ENCODE peak calls at places on chromosomes 4 and X, in five cellular contexts. X, L, S, R and Z are unnamed samples.
A peak's percentile ranks its signal among the peaks of the same experiment; 100 is the strongest.

GRCh38 chr4:173111031-173111430 is 57.6 kb upstream of the GALNT7 start:
- DNase-seq in L (no peak), R (no peak), S (no peak), X (no peak), Z (no peak)

GRCh38 chr4:45147866-45148265 is 421.5 kb upstream of the GNPDA2 start:
- DNase-seq in R (no peak), S (no peak), L (no peak), X (no peak), Z (no peak)

GRCh38 chrX:125436855-125437254 is 117.2 kb downstream of the TEX13C start:
- DNase-seq in L (no peak), R (no peak), X (no peak), S (no peak), Z (no peak)

GRCh38 chr4:173171098-173171497 is 2.5 kb downstream of the GALNT7 start:
- DNase-seq in X (no peak), R (no peak), L (no peak), S (no peak), Z (no peak)

GRCh38 chr4:123672987-123673386 is 276.4 kb downstream of the SPRY1 start:
- DNase-seq in L (no peak), X (no peak), S (no peak), R (no peak), Z (no peak)

GRCh38 chrX:2608638-2609430 is 82.3 kb upstream of the CD99 start:
- DNase-seq in X (peak; percentile 93), L (peak; percentile 89), S (peak; percentile 91), R (peak; percentile 91), Z (no peak)

GRCh38 chrX:22300130-22300529 is 27.4 kb downstream of the CBLL2 start:
- DNase-seq in X (no peak), L (no peak), R (no peak), S (peak; percentile 65), Z (no peak)

GRCh38 chr4:124631760-124632159 is 80.8 kb downstream of the ANKRD50 start:
- DNase-seq in L (peak; percentile 57), S (no peak), X (peak; percentile 8), R (peak; percentile 77), Z (no peak)

GRCh38 chrX:140817943-140818342 is 108.4 kb downstream of the LINC00632 start:
- DNase-seq in R (no peak), X (no peak), S (no peak), L (no peak), Z (no peak)

GRCh38 chrX:140821280-140821679 is 111.7 kb downstream of the LINC00632 start:
- DNase-seq in R (no peak), L (no peak), X (no peak), S (no peak), Z (no peak)

DNA sequence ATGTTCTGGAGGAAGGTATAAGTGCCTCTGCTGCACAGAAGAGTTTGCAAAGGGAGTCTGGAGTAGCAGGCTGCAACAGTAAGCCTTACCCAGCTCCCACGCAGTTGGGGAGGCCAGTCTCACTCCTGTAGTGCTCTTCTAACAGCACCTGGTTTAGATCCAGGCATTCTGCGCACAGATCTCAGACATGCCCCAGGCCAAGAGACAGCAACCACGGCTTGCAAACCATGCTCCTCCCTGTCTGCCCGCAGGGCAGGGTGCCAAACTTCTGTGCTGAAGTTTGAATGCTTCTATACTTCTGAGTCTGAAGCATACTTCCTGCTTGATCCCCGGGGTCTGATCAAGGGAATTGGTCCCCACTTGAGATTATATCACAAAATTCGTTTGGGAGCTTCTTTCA is 106.3 kb downstream of the LINC00632 start:
- DNase-seq in R (no peak), X (no peak), S (no peak), L (no peak), Z (no peak)
- H3K9me3 ChIP-seq in R (no peaks in the 10 kb centered on the region), X (no peaks in the 10 kb centered on the region), S (no peaks in the 10 kb centered on the region), L (peaks cover 16% of the 10 kb centered on the region), Z (peaks cover 3% of the 10 kb centered on the region)

GRCh38 chr4:128390475-128390996 is 102.9 kb upstream of the PGRMC2 start:
- DNase-seq in X (no peak), R (no peak), L (no peak), S (no peak), Z (no peak)
- TF ChIP-seq POLR2AphosphoS5 in X (no peak), R (no peak), L (no peak), S (no peak), Z (no peak)

GRCh38 chr4:19381068-19381467 is 870.6 kb upstream of the SLIT2 start:
- DNase-seq in S (no peak), L (no peak), R (no peak), X (no peak), Z (no peak)
- H3K9me3 ChIP-seq in S (no peaks in the 10 kb centered on the region), L (no peaks in the 10 kb centered on the region), R (no peaks in the 10 kb centered on the region), X (no peaks in the 10 kb centered on the region), Z (no peaks in the 10 kb centered on the region)

DNA sequence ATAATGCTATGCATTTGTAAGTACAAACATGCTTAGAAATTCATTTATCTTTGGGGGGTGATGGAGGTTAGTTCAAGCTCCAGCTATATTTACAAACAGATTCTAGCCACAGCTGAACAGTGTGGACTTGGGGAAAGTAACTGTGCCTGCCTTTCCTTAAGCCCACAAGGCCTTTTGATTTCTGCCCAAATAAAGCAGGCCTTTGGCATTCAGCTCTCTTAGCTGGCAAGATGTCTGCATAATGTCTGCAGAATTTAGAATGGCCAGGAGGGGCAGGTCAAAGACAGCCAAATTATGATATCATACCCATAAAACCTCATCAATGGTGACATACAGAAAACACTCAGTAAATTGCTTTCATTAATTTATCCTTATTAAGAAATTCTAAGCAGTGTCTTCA is 538.6 kb upstream of the NR3C2 start:
- DNase-seq in S (no peak), R (no peak), X (no peak), L (no peak), Z (no peak)
- TF ChIP-seq POLR2AphosphoS5 in S (peak; percentile 75), R (no peak), X (no peak), L (no peak), Z (no peak)

DNA sequence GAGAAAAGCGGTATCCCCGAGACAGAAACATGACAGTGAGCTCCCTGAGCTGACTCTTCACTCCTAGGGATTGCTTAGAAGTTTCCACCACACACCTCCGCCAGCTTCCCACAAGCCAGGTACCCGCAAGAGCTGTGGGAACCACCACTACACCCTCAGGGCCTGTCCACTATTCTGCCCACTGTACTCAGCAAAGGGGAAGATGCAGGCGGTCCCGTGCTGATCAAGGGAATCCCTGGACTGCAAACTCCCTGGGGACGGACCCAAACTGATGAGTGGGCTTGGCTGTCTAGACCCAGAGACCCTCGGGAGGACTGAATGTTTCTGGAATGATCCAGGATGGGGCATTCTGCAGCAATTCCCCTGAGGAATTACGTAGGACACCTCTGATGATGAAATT is 30.2 kb downstream of the REELD1 start:
- DNase-seq in X (no peak), S (no peak), R (no peak), L (no peak), Z (no peak)
- H3K9me3 ChIP-seq in X (no peaks in the 10 kb centered on the region), S (no peaks in the 10 kb centered on the region), R (no peaks in the 10 kb centered on the region), L (no peaks in the 10 kb centered on the region), Z (no peaks in the 10 kb centered on the region)

GRCh38 chrX:16771483-16772398 is 14.5 kb upstream of the TXLNG start:
- DNase-seq in S (no peak), X (peak; percentile 63), R (no peak), L (no peak), Z (no peak)
- TF ChIP-seq POLR2AphosphoS5 in S (no peak), X (no peak), R (no peak), L (no peak), Z (no peak)

GRCh38 chr4:157775971-157776370 is 396.9 kb downstream of the GASK1B start:
- DNase-seq in X (no peak), L (no peak), S (no peak), R (no peak), Z (no peak)
- H3K9me3 ChIP-seq in X (no peaks in the 10 kb centered on the region), L (no peaks in the 10 kb centered on the region), S (no peaks in the 10 kb centered on the region), R (no peaks in the 10 kb centered on the region), Z (no peaks in the 10 kb centered on the region)